ENCODE peak calls at places on chromosomes 16 and 17, in six cellular contexts. M, L, B, A, U and V are unnamed samples. For H3K36me3, the result is how much of the 10 kb centered on the place peaks cover.

GRCh38 chr17:2173005-2173404 is 118.1 kb downstream of the HIC1 start:
- DNase-seq in A (no peak), L (peak), M (peak), U (no peak), B (no peak), V (no peak)

GRCh38 chr17:70808596-70808995 is 639.3 kb downstream of the KCNJ2 start:
- DNase-seq in U (peak), M (no peak), B (no peak), A (no peak), L (no peak), V (peak)

GRCh38 chr16:87765473-87765775 is 362 bp downstream of the KLHDC4 start:
- DNase-seq in U (no peak), A (no peak), L (peak), M (peak), B (no peak), V (peak)

GRCh38 chr17:59863607-59864006 is 29.1 kb downstream of the TUBD1 start:
- DNase-seq in B (no peak), M (no peak), U (no peak), A (no peak), L (no peak), V (no peak)

GRCh38 chr16:8611886-8612595 is 9.5 kb upstream of the METTL22 start:
- DNase-seq in B (no peak), M (peak), L (no peak), U (no peak), A (no peak), V (no peak)

GRCh38 chr17:70268383-70268782 is 99.1 kb downstream of the KCNJ2 start:
- DNase-seq in A (no peak), L (no peak), B (no peak), M (no peak), U (no peak), V (no peak)

GRCh38 chr16:88700636-88701482 is 5.3 kb downstream of the RNF166 start:
- DNase-seq in B (no peak), M (peak), U (peak), L (peak), A (no peak), V (no peak)

GRCh38 chr16:23196577-23196976 is 14.0 kb downstream of the SCNN1G start:
- DNase-seq in L (no peak), U (no peak), A (no peak), M (no peak), B (no peak), V (no peak)

GRCh38 chr17:28379814-28380571 is 8.5 kb downstream of the SARM1 start:
- DNase-seq in L (no peak), M (peak), B (no peak), A (no peak), U (peak), V (peak)

GRCh38 chr17:14790518-14790917 is 474.6 kb downstream of the PMP22 start:
- DNase-seq in A (no peak), L (peak), M (peak), B (no peak), U (no peak), V (no peak)

GRCh38 chr17:9252525-9252924 is 231.2 kb downstream of the NTN1 start:
- DNase-seq in L (no peak), A (no peak), B (no peak), U (no peak), M (no peak), V (no peak)

GRCh38 chr17:814371-814770 is 32.2 kb downstream of the MRM3 start:
- DNase-seq in U (no peak), B (no peak), L (no peak), A (no peak), M (no peak), V (no peak)

GRCh38 chr17:77068915-77069314 is 71.9 kb upstream of the SEC14L1 start:
- DNase-seq in B (no peak), U (peak), A (no peak), L (no peak), M (no peak), V (peak)

GRCh38 chr16:69166946-69167930 is 19.7 kb upstream of the SNTB2 start:
- DNase-seq in U (no peak), A (no peak), B (no peak), L (no peak), M (peak), V (no peak)

GRCh38 chr16:2749476-2749875 is 3.0 kb upstream of the SRRM2 start:
- DNase-seq in U (no peak), B (no peak), L (no peak), A (no peak), M (no peak), V (no peak)

GRCh38 chr17:67151717-67152116 is 93.3 kb downstream of the HELZ start:
- DNase-seq in L (no peak), B (no peak), U (peak), M (peak), A (no peak), V (no peak)

GRCh38 chr16:28195859-28196258 is 15.9 kb downstream of the XPO6 start:
- DNase-seq in M (no peak), A (no peak), U (peak), B (no peak), L (no peak), V (no peak)
- H3K36me3 ChIP-seq in M (under half), A (under half), U (under half), B (under half), L (under half), V (under half)

GRCh38 chr17:7687072-7687907 is at the start of gene TP53:
- DNase-seq in A (no peak), B (peak), U (peak), L (peak), M (peak), V (peak)
- H3K4ac ChIP-seq in A (peak), B (no peak), U (peak), L (peak), M (peak), V (peak)

GRCh38 chr17:42116705-42117396 is 4.3 kb downstream of the KAT2A start:
- DNase-seq in L (peak), M (peak), A (peak), B (peak), U (peak), V (peak)
- H3K36me3 ChIP-seq in L (under half), M (under half), A (under half), B (under half), U (under half), V (under half)

GRCh38 chr17:39737761-39738567 is at the start of gene GRB7:
- DNase-seq in M (no peak), U (peak), A (no peak), L (no peak), B (no peak), V (peak)

GRCh38 chr17:39738568-39738901 is 797 bp downstream of the GRB7 start:
- DNase-seq in L (no peak), A (no peak), U (peak), M (no peak), B (no peak), V (peak)

GRCh38 chr17:39739020-39739884 is 1.5 kb downstream of the GRB7 start:
- DNase-seq in B (no peak), A (no peak), M (no peak), L (no peak), U (peak), V (peak)

GRCh38 chr17:39740357-39741111 is 2.8 kb downstream of the GRB7 start:
- DNase-seq in M (peak), A (peak), U (no peak), B (no peak), L (no peak), V (peak)

DNA sequence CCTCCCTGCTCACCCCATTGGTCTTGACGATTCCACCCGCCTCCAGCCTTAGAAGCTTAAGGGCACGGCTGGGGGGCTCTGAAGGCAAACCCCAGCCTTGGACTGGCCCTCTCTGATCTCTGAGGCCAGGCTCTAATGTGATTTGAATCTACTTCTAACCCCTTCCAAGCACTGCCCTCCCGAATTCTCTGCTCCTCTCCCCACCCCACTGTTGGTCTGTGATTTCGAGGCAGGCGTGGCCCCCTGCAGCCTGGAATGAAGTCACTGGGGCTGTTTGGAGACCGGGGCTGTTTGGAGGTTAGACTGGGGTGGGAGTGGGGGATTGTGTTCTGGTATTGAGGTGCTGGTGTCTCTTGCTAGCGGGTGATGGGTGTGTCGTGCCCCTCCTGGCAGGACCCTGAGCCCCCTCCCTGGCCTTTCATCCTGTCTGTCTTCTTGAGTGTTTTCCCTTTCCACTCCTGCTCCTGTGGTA is 2.2 kb downstream of the GRB7 start:
- DNase-seq in U (peak), L (no peak), A (no peak), B (no peak), M (no peak), V (peak)
- H3K4ac ChIP-seq in U (peak), L (no peak), A (peak), B (no peak), M (peak), V (peak)

GRCh38 chr16:75391254-75391653 is 42.0 kb downstream of the CFDP1 start:
- DNase-seq in U (no peak), M (no peak), L (no peak), A (no peak), B (no peak), V (no peak)

GRCh38 chr16:75383141-75383540 is 50.2 kb downstream of the CFDP1 start:
- DNase-seq in A (no peak), M (no peak), L (no peak), U (no peak), B (no peak), V (no peak)

GRCh38 chr16:75385507-75386152 is 47.7 kb downstream of the CFDP1 start:
- DNase-seq in B (peak), U (peak), A (no peak), M (peak), L (peak), V (peak)

GRCh38 chr16:75389096-75389692 is 44.1 kb downstream of the CFDP1 start:
- DNase-seq in B (no peak), A (no peak), U (no peak), M (peak), L (peak), V (no peak)

DNA sequence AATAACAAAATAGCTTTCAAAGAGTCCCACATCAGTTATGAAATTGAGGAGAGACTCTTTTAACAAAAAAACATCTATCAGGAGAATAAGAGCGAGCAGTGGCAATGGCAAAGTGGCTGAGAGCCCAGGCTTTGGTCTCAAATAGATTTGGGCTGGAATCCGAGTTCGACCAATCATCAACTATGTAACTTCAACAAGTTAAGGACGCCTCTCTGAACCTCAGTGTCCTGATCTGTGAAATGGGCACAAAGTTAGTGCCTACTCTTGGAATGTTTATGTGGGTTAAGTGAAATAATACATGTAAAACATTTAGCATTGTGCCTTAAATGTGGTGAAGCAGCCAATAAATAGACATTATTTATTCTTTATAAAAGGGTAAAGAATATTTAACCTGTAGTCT is 45.4 kb downstream of the CFDP1 start:
- DNase-seq in A (no peak), L (no peak), U (no peak), M (no peak), B (no peak), V (no peak)
- H3K36me3 ChIP-seq in A (under half), L (under half), U (under half), M (under half), B (under half), V (under half)

GRCh38 chr17:62631936-62632924 is 4.8 kb downstream of the MRC2 start:
- DNase-seq in A (no peak), L (no peak), M (no peak), B (no peak), U (no peak), V (no peak)
- H3K4ac ChIP-seq in A (no peak), L (no peak), M (peak), B (no peak), U (no peak), V (no peak)

GRCh38 chr17:4856937-4857314 is 23.8 kb downstream of the MINK1 start:
- DNase-seq in U (no peak), B (no peak), A (no peak), L (no peak), M (no peak), V (no peak)
- H3K36me3 ChIP-seq in U (under half), B (under half), A (under half), L (under half), M (under half), V (under half)

GRCh38 chr17:79355186-79355585 is 255.7 kb downstream of the RBFOX3 start:
- DNase-seq in B (no peak), L (no peak), M (no peak), U (no peak), A (no peak), V (no peak)
- H3K4ac ChIP-seq in B (no peak), L (no peak), M (no peak), U (no peak), A (no peak), V (no peak)

GRCh38 chr17:75743625-75744206 is 21.3 kb downstream of the GALK1 start:
- DNase-seq in B (no peak), U (no peak), A (no peak), M (no peak), L (no peak), V (no peak)
- H3K36me3 ChIP-seq in B (under half), U (under half), A (under half), M (under half), L (under half), V (under half)